ENCODE peak calls at places on chromosomes 3 and 15, in six cellular contexts. V, B, Q, T, S and M are unnamed samples.

GRCh38 chr15:32747886-32748285 is 30.1 kb downstream of the GREM1 start:
- DNase-seq in S (no peak), V (no peak), B (no peak), T (no peak), Q (no peak), M (no peak)

GRCh38 chr15:83904107-83904720 is 250.3 kb downstream of the ADAMTSL3 start:
- DNase-seq in S (no peak), T (no peak), V (no peak), B (no peak), Q (no peak), M (peak; percentile 97)

GRCh38 chr3:25454411-25454927 is 26.4 kb downstream of the RARB start:
- DNase-seq in V (no peak), Q (no peak), T (no peak), S (no peak), B (peak; percentile 67), M (no peak)

GRCh38 chr3:16740531-16740930 is 135.3 kb upstream of the DAZL start:
- DNase-seq in Q (no peak), B (no peak), V (no peak), S (no peak), T (no peak), M (peak; percentile 9)

GRCh38 chr3:172844428-172844827 is 93.9 kb downstream of the ECT2 start:
- DNase-seq in B (no peak), S (no peak), V (no peak), T (no peak), Q (no peak), M (peak; percentile 19)

GRCh38 chr15:33086500-33087141 is 107.9 kb downstream of the FMN1 start:
- DNase-seq in Q (peak; percentile 71), V (no peak), T (no peak), B (peak; percentile 70), S (no peak), M (peak; percentile 76)

GRCh38 chr3:149534671-149535394 is 60.3 kb downstream of the TM4SF4 start:
- DNase-seq in S (no peak), B (no peak), T (no peak), Q (peak; percentile 86), V (no peak), M (peak; percentile 63)

GRCh38 chr3:172514678-172515077 is 8.6 kb downstream of the TNFSF10 start:
- DNase-seq in Q (no peak), V (no peak), S (no peak), T (no peak), B (peak; percentile 21), M (no peak)

GRCh38 chr15:78104566-78105500 is 12.5 kb downstream of the SH2D7 start:
- DNase-seq in V (no peak), S (no peak), Q (no peak), T (peak; percentile 73), B (no peak), M (no peak)

GRCh38 chr15:51736646-51737537 is 563 bp downstream of the LYSMD2 start:
- DNase-seq in T (peak; percentile 93), S (peak; percentile 79), V (peak; percentile 47), B (peak; percentile 70), Q (peak; percentile 50), M (no peak)

GRCh38 chr3:161104561-161105551 is at the start of gene B3GALNT1:
- DNase-seq in V (peak; percentile 48), S (peak; percentile 48), T (peak; percentile 87), Q (peak; percentile 4), B (peak; percentile 87), M (peak; percentile 65)

GRCh38 chr3:10268930-10269329 is 20.7 kb downstream of the TATDN2 start:
- DNase-seq in B (no peak), S (no peak), Q (no peak), V (no peak), T (peak; percentile 39), M (no peak)

GRCh38 chr15:62665449-62665848 is 377.1 kb upstream of the TPM1 start:
- DNase-seq in T (no peak), V (no peak), B (peak; percentile 28), S (no peak), Q (no peak), M (peak; percentile 85)

GRCh38 chr3:162117961-162118360 is 621.4 kb downstream of the OTOL1 start:
- DNase-seq in T (no peak), S (no peak), V (no peak), Q (no peak), B (no peak), M (no peak)

GRCh38 chr3:12405432-12406272 is 78.6 kb upstream of the TSEN2 start:
- DNase-seq in Q (peak; percentile 90), S (peak; percentile 82), V (peak; percentile 88), T (peak; percentile 86), B (no peak), M (peak; percentile 99)

GRCh38 chr15:66789029-66790025 is 87.3 kb downstream of the SMAD6 start:
- DNase-seq in T (no peak), V (peak; percentile 56), Q (peak; percentile 77), S (peak; percentile 50), B (peak; percentile 75), M (peak; percentile 92)

GRCh38 chr3:134059680-134060560 is 30.2 kb upstream of the SLCO2A1 start:
- DNase-seq in V (no peak), B (no peak), S (no peak), Q (no peak), T (peak; percentile 51), M (no peak)

DNA sequence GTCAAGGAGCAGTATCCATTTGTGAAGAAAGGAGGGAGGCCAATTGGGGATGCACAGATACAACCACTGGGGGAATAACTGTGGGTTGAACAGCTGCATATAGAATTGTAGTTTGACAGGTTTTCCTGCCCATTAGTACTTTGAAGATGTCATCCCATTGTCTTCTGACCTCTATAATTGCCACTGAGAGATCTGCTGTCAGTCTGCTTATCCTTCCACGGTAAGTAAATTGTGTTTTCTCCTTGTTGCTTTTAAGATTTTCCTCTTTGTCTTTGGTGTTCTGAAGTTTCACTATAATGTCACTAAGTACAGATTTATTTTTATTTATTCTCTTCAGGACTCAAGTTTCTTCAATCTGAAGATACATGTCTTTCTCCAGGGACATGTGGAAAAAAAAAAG is 56.6 kb downstream of the MOBP start:
- DNase-seq in S (no peak), Q (peak; percentile 30), V (no peak), T (no peak), B (peak; percentile 31), M (no peak)
- H3K4me3 ChIP-seq in S (no peak overlapping the region), Q (no peak overlapping the region), V (no peak overlapping the region), T (no peak overlapping the region), B (no peak overlapping the region), M (no peak overlapping the region)

GRCh38 chr3:32360514-32360869 is 31.2 kb upstream of the CMTM7 start:
- DNase-seq in B (no peak), T (peak; percentile 24), S (no peak), Q (no peak), V (no peak), M (no peak)
- TF ChIP-seq CTCF in B (no peak), T (no peak), S (no peak), Q (no peak), V (no peak), M (no peak)

GRCh38 chr3:72017935-72018334 is 233.0 kb upstream of the PROK2 start:
- DNase-seq in B (no peak), Q (no peak), T (no peak), V (no peak), S (no peak), M (no peak)
- H3K4me3 ChIP-seq in B (no peak overlapping the region), Q (no peak overlapping the region), T (no peak overlapping the region), V (no peak overlapping the region), S (no peak overlapping the region), M (no peak overlapping the region)

GRCh38 chr3:127254730-127255129 is 33.1 kb downstream of the PRR20G start:
- DNase-seq in Q (peak; percentile 25), S (no peak), V (no peak), T (no peak), B (peak; percentile 2), M (no peak)
- TF ChIP-seq CTCF in Q (peak; percentile 32), S (no peak), V (peak; percentile 23), T (no peak), B (peak; percentile 43), M (peak; percentile 35)